ENCODE peak calls at places on chromosome X, in six cellular contexts. F is GM23338, P is PC-3, X is MM.1S, D is GM23248, T is neural progenitor cell. M is an unnamed sample. For H3F3A, the result is how much of the 10 kb centered on the place peaks cover.

GRCh38 chrX:110449312-110449711 is 90.7 kb downstream of the RTL9 start:
- DNase-seq in F (no peak), P (no peak), X (no peak), D (no peak), T (no peak), M (no peak)

GRCh38 chrX:13747836-13748235 is 13.3 kb downstream of the OFD1 start:
- DNase-seq in F (peak), P (peak), X (no peak), D (peak), T (peak), M (peak)

GRCh38 chrX:96843566-96843965 is 40.1 kb upstream of the RPA4 start:
- DNase-seq in F (peak), P (no peak), X (no peak), D (no peak), T (peak), M (no peak)

GRCh38 chrX:130869239-130869638 is 33.8 kb downstream of the ENOX2 start:
- DNase-seq in F (no peak), P (no peak), X (no peak), D (peak), T (no peak), M (no peak)

GRCh38 chrX:12497832-12498591 is 293.2 kb upstream of the PRPS2 start:
- DNase-seq in F (peak), P (peak), X (no peak), D (no peak), T (peak), M (no peak)

GRCh38 chrX:39162322-39162721 is 361.1 kb downstream of the MID1IP1 start:
- DNase-seq in F (peak), P (no peak), X (no peak), D (no peak), T (peak), M (no peak)

GRCh38 chrX:112704226-112704625 is 24.5 kb upstream of the LHFPL1 start:
- DNase-seq in F (no peak), P (no peak), X (no peak), D (no peak), T (no peak), M (no peak)

GRCh38 chrX:2608638-2609430 is 82.3 kb upstream of the CD99 start:
- DNase-seq in F (peak), P (peak), X (peak), D (peak), T (peak), M (peak)

GRCh38 chrX:150697641-150698040 is 4.4 kb downstream of the MTMR1 start:
- DNase-seq in F (no peak), P (no peak), X (no peak), D (no peak), T (no peak), M (no peak)

GRCh38 chrX:54415534-54416350 is 24.5 kb upstream of the TSR2 start:
- DNase-seq in F (peak), P (no peak), X (no peak), D (no peak), T (peak), M (no peak)

GRCh38 chrX:119617511-119618164 is 11.4 kb upstream of the NKRF start:
- DNase-seq in F (peak), P (no peak), X (no peak), D (no peak), T (peak), M (no peak)

GRCh38 chrX:13055486-13055885 is 11.1 kb upstream of the FAM9C start:
- DNase-seq in F (no peak), P (no peak), X (no peak), D (no peak), T (no peak), M (no peak)

GRCh38 chrX:7146703-7147430 is 645 bp upstream of the STS start:
- DNase-seq in F (no peak), P (no peak), X (peak), D (peak), T (no peak), M (peak)

GRCh38 chrX:110123331-110123782 is 120.4 kb downstream of the TMEM164 start:
- DNase-seq in F (no peak), P (no peak), X (no peak), D (no peak), T (no peak), M (no peak)

GRCh38 chrX:35726176-35726575 is 72.0 kb upstream of the MAGEB16 start:
- DNase-seq in F (peak), P (peak), X (peak), D (peak), T (no peak), M (no peak)

GRCh38 chrX:15877380-15877779 is 22.8 kb upstream of the AP1S2 start:
- DNase-seq in F (no peak), P (peak), X (no peak), D (peak), T (no peak), M (no peak)

GRCh38 chrX:74232859-74233258 is 71.1 kb upstream of the ZCCHC13 start:
- DNase-seq in F (peak), P (peak), X (no peak), D (peak), T (no peak), M (no peak)

GRCh38 chrX:49884290-49884862 is 5.1 kb downstream of the USP27X start:
- DNase-seq in F (peak), P (peak), X (peak), D (peak), T (peak), M (peak)

GRCh38 chrX:41391606-41392005 is 55.5 kb upstream of the NYX start:
- DNase-seq in F (no peak), P (no peak), X (no peak), D (no peak), T (no peak), M (no peak)

GRCh38 chrX:45623266-45623665 is 422.6 kb upstream of the DIPK2B start:
- DNase-seq in F (no peak), P (peak), X (no peak), D (peak), T (no peak), M (no peak)

GRCh38 chrX:16436348-16437188 is 213.4 kb upstream of the S100G start:
- DNase-seq in F (peak), P (peak), X (peak), D (peak), T (peak), M (peak)

GRCh38 chrX:69630147-69630546 is 14.2 kb downstream of the EDA start:
- DNase-seq in F (no peak), P (no peak), X (no peak), D (no peak), T (no peak), M (no peak)

GRCh38 chrX:150362599-150363481 is at the start of gene MAMLD1:
- DNase-seq in F (peak), P (peak), X (peak), D (peak), T (peak), M (peak)

GRCh38 chrX:49290215-49290614 is 13.2 kb upstream of the GAGE10 start:
- DNase-seq in F (no peak), P (no peak), X (no peak), D (no peak), T (no peak), M (no peak)

GRCh38 chrX:39133971-39134370 is 332.7 kb downstream of the MID1IP1 start:
- DNase-seq in F (peak), P (peak), X (peak), D (no peak), T (no peak), M (no peak)

GRCh38 chrX:40465735-40466551 is 114.8 kb upstream of the ATP6AP2 start:
- DNase-seq in F (no peak), P (no peak), X (no peak), D (no peak), T (no peak), M (no peak)

GRCh38 chrX:132750312-132751042 is 208.0 kb downstream of the HS6ST2 start:
- DNase-seq in F (no peak), P (no peak), X (peak), D (no peak), T (no peak), M (no peak)

GRCh38 chrX:15128838-15129237 is 141.0 kb downstream of the ASB9 start:
- DNase-seq in F (no peak), P (no peak), X (no peak), D (no peak), T (no peak), M (no peak)

GRCh38 chrX:151703487-151703886 is 8.2 kb downstream of the PRRG3 start:
- DNase-seq in F (no peak), P (no peak), X (no peak), D (peak), T (no peak), M (no peak)

GRCh38 chrX:69027181-69028005 is 137.9 kb downstream of the PJA1 start:
- DNase-seq in F (no peak), P (peak), X (no peak), D (peak), T (no peak), M (no peak)

GRCh38 chrX:10048076-10048475 is 80.9 kb downstream of the CLDN34 start:
- DNase-seq in F (peak), P (no peak), X (no peak), D (peak), T (peak), M (no peak)

GRCh38 chrX:53071604-53072417 is 10.4 kb upstream of the TSPYL2 start:
- DNase-seq in F (peak), P (peak), X (peak), D (peak), T (peak), M (no peak)

GRCh38 chrX:132953358-132953757 is 5.1 kb downstream of the HS6ST2 start:
- DNase-seq in F (no peak), P (peak), X (no peak), D (no peak), T (peak), M (no peak)

GRCh38 chrX:150197388-150197787 is 165.7 kb upstream of the MAMLD1 start:
- DNase-seq in F (no peak), P (no peak), X (no peak), D (no peak), T (no peak), M (no peak)

GRCh38 chrX:139877710-139878414 is 55.0 kb downstream of the ATP11C start:
- DNase-seq in F (no peak), P (peak), X (no peak), D (peak), T (no peak), M (no peak)

DNA sequence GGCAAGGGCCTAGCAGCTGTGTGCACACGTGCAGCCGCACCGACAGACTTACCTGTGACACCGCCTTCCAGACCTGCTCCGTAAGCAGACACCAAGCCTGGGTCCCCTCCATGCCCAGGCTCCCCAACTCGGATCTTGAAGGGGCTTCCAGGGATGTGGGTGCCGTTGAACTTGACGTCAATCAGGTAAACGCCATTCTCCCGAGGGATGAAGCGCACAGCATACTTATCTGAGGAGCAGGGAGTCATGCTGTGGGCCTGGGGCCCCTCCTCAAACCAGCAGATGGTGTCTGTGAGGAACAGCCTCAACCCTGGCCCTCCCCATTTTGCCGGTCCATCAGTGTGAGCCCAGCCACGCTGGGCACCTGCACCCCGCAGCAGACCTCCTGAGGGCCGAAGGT is 24.5 kb downstream of the FLNA start:
- DNase-seq in F (no peak), P (no peak), X (no peak), D (peak), T (no peak), M (no peak)
- H3F3A ChIP-seq in F (under half), P (under half), X (under half), D (under half), T (under half), M (under half)

DNA sequence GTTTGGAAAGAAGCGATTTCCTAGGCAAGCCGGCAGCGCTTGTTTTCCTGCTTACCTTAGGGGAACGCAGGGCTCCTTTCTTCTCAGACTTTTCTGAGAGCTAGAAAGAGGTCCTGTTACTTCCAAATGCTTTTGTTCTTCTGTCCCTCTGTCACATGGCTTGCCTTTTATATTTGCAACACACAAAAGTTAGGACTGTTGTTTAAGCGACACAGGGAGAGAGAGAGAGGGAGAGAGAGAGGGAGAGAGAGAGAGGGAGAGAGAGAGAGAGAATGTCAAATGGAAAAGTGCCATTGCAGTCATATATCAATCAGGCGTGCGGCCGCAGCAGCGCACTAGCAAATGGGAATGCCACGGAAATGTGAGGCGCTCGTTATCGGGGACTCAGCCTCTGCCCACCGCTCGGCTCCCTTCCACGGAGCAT is at the start of gene NDP:
- DNase-seq in F (peak), P (peak), X (no peak), D (peak), T (peak), M (no peak)
- TF ChIP-seq EZH2 in F (no peak), P (no peak), X (no peak), D (no peak), T (no peak), M (no peak)

GRCh38 chrX:1483843-1484637 is 31.3 kb upstream of the ASMTL start:
- DNase-seq in F (no peak), P (no peak), X (no peak), D (no peak), T (no peak), M (no peak)
- H3F3A ChIP-seq in F (under half), P (under half), X (under half), D (under half), T (under half), M (under half)

GRCh38 chrX:104255465-104255864 is 732 bp upstream of the ESX1 start:
- DNase-seq in F (no peak), P (no peak), X (no peak), D (no peak), T (no peak), M (no peak)

GRCh38 chrX:104253567-104254441 is 929 bp downstream of the ESX1 start:
- DNase-seq in F (peak), P (no peak), X (no peak), D (peak), T (peak), M (no peak)

GRCh38 chrX:104250470-104250869 is 4.3 kb downstream of the ESX1 start:
- DNase-seq in F (no peak), P (no peak), X (no peak), D (no peak), T (no peak), M (no peak)

DNA sequence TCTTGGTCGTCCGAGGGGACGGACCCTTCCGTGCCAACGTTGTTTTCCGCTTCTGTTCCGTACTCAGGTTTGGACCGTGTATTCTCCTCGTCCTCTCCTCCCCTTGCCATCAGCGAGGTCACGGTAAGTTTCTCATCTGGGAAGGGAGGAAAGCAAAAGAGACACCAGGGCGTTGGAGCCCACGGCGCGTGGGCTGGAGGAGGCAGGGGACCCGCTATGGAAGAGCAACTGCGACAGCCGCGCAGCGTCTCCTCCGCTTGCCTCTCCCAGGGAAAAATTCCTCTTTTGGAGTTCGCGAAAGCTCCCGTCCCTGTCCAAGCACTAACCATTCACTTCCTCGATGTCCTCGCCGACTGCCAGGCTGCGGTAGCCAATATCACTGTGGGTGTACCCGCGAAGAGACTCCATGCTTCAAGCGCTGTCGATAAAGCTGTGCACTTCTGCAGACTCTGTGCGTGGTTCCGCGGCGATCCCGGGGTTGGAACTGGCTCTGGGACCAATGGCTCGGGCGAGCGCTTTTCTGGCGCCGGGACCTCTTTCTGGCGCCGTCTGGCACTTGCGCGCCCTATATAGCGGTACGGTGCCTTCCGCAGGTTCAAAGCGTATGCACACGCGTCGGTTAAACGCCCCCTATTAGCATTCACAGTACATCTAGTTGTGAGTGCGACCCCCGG is at the start of gene ESX1:
- DNase-seq in F (peak), P (no peak), X (no peak), D (peak), T (peak), M (no peak)
- TF ChIP-seq EZH2 in F (peak), P (no peak), X (no peak), D (peak), T (peak), M (no peak)

DNA sequence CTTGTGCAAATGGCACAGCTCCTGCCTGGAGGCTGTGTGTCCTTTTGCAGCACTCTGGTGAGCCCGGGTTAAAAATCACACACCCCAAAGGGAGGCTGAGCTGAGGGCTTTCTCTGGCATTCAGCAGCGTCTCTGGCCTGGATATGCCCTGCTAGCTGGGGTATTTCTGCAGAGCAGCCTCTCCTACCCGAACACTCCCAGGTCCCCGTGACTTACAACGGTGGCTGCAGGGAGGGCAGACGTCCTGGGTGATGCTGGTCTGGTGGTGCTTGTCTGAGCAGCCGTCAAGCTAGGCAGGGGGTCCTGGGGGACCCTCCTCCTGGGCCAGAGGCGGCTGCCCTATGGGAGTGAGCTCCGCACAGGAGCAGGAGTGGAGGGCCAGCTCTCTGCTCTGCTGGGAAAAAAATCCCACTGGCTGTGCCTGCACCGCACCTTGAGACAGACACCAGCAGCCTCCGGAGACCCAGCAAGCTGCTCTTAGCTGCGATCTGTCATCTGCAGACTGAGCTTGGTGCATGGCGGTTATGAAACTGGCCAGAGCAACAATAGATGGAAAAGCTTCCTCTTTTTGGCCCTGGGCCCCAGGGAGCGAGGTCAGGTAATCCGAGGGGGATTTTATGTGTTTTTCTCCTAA is 41.3 kb upstream of the ASMTL start:
- DNase-seq in F (no peak), P (no peak), X (peak), D (no peak), T (peak), M (no peak)
- H3F3A ChIP-seq in F (under half), P (under half), X (under half), D (under half), T (under half), M (under half)

M was measured in PC-9.